ENCODE peak calls at places on chromosomes 5 and 9, in four cellular contexts. One of them, this sample, is unnamed.

GRCh38 chr5:141135030-141135717 is at the start of gene PCDHB5:
- DNase-seq in stomach: no peak
- DNase-seq in endodermal cell: peak; percentile 91
- DNase-seq in MM.1S: no peak
- DNase-seq in this sample: no peak

GRCh38 chr9:36470891-36471290 is 70.8 kb upstream of the RNF38 start:
- DNase-seq in stomach: peak; percentile 52
- DNase-seq in endodermal cell: no peak
- DNase-seq in MM.1S: peak; percentile 74
- DNase-seq in this sample: peak; percentile 76

GRCh38 chr5:127227881-127228280 is 62.7 kb upstream of the MEGF10 start:
- DNase-seq in stomach: no peak
- DNase-seq in endodermal cell: no peak
- DNase-seq in MM.1S: no peak
- DNase-seq in this sample: no peak

GRCh38 chr5:5341531-5342292 is 80.8 kb upstream of the ICE1 start:
- DNase-seq in stomach: no peak
- DNase-seq in endodermal cell: no peak
- DNase-seq in MM.1S: no peak
- DNase-seq in this sample: no peak

GRCh38 chr9:71249729-71250317 is 128.4 kb upstream of the TRPM3 start:
- DNase-seq in stomach: no peak
- DNase-seq in endodermal cell: peak; percentile 49
- DNase-seq in MM.1S: peak; percentile 63
- DNase-seq in this sample: peak; percentile 31

GRCh38 chr5:69189162-69190086 is at the start of gene CENPH:
- DNase-seq in stomach: peak; percentile 88
- DNase-seq in endodermal cell: peak; percentile 97
- DNase-seq in MM.1S: peak; percentile 93
- DNase-seq in this sample: peak; percentile 91

GRCh38 chr9:18126776-18127175 is 347.2 kb upstream of the ADAMTSL1 start:
- DNase-seq in stomach: no peak
- DNase-seq in endodermal cell: no peak
- DNase-seq in MM.1S: no peak
- DNase-seq in this sample: no peak

GRCh38 chr5:58447231-58447630 is 12.7 kb downstream of the PLK2 start:
- DNase-seq in stomach: no peak
- DNase-seq in endodermal cell: no peak
- DNase-seq in MM.1S: no peak
- DNase-seq in this sample: no peak

GRCh38 chr5:128216860-128217531 is 133.4 kb downstream of the SLC12A2 start:
- DNase-seq in stomach: no peak
- DNase-seq in endodermal cell: no peak
- DNase-seq in MM.1S: no peak
- DNase-seq in this sample: no peak

GRCh38 chr5:10760033-10760975 is 730 bp downstream of the DAP start:
- DNase-seq in stomach: peak; percentile 78
- DNase-seq in endodermal cell: peak; percentile 84
- DNase-seq in MM.1S: peak; percentile 61
- DNase-seq in this sample: no peak

GRCh38 chr5:123882946-123883345 is 371.0 kb downstream of the CSNK1G3 start:
- DNase-seq in stomach: no peak
- DNase-seq in endodermal cell: no peak
- DNase-seq in MM.1S: no peak
- DNase-seq in this sample: no peak

GRCh38 chr9:129481824-129482511 is 138.9 kb downstream of the C9orf50 start:
- DNase-seq in stomach: no peak
- DNase-seq in endodermal cell: peak; percentile 71
- DNase-seq in MM.1S: no peak
- DNase-seq in this sample: peak; percentile 44

GRCh38 chr9:129481424-129481823 is 139.5 kb downstream of the C9orf50 start:
- DNase-seq in stomach: no peak
- DNase-seq in endodermal cell: no peak
- DNase-seq in MM.1S: no peak
- DNase-seq in this sample: no peak

GRCh38 chr9:129480227-129480626 is 140.7 kb downstream of the C9orf50 start:
- DNase-seq in stomach: no peak
- DNase-seq in endodermal cell: no peak
- DNase-seq in MM.1S: no peak
- DNase-seq in this sample: no peak

GRCh38 chr9:129479217-129480011 is 141.5 kb downstream of the C9orf50 start:
- DNase-seq in stomach: peak; percentile 66
- DNase-seq in endodermal cell: peak; percentile 52
- DNase-seq in MM.1S: no peak
- DNase-seq in this sample: no peak

GRCh38 chr9:129480705-129481104 is 140.2 kb downstream of the C9orf50 start:
- DNase-seq in stomach: no peak
- DNase-seq in endodermal cell: no peak
- DNase-seq in MM.1S: no peak
- DNase-seq in this sample: no peak
- H3K4me1 ChIP-seq in stomach: peaks cover 73% of the 10 kb centered on the region
- H3K4me1 ChIP-seq in endodermal cell: peaks cover 8% of the 10 kb centered on the region
- H3K4me1 ChIP-seq in MM.1S: no peaks in the 10 kb centered on the region
- H3K4me1 ChIP-seq in this sample: peaks cover 17% of the 10 kb centered on the region

DNA sequence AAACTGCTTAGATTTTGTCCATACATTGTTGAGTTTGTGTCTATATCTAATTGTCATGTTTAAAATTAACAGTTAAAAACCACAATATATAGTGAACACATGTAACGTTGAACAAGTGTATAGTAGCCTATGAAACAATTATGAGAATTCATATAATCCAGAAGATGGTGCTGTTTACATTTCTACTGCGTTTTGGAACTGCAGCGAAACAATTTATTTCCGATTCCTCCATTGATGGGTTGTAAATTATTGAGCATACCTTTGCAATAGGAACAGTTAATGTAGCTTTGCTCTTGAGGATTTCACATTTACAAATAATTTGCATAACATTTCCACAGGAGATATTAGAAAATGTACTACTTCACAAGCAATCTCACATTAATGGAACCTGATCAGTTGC is 411.8 kb downstream of the CDH10 start:
- DNase-seq in stomach: no peak
- DNase-seq in endodermal cell: no peak
- DNase-seq in MM.1S: no peak
- DNase-seq in this sample: no peak
- TF ChIP-seq CTCF in stomach: no peak
- TF ChIP-seq CTCF in endodermal cell: no peak
- TF ChIP-seq CTCF in MM.1S: peak; percentile 46
- TF ChIP-seq CTCF in this sample: no peak

GRCh38 chr9:105259731-105260612 is 15.5 kb downstream of the SLC44A1 start:
- DNase-seq in stomach: no peak
- DNase-seq in endodermal cell: no peak
- DNase-seq in MM.1S: peak; percentile 74
- DNase-seq in this sample: no peak
- H3K4me3 ChIP-seq in stomach: no peak overlapping the region
- H3K4me3 ChIP-seq in endodermal cell: no peak overlapping the region
- H3K4me3 ChIP-seq in MM.1S: peak overlapping the region; percentile 34
- H3K4me3 ChIP-seq in this sample: no peak overlapping the region

DNA sequence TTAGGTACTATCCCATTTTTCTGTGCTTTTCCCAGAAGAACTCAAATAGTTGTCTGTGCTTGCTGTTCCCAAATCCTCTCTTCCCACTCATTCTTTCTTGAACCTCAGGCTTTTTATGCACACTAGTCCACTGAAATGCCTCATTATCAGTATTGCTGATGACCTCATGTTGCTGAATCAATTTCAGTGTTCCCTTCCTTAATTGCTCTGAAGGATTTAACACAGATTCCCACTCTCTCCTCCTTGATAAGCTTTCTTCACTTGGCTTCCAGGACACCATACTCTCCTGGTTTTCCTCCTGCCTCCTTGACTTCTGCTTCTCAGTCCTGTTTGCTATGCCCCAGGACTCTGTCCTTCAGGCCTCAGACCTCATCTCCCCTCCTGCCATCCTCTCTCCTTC is 298.5 kb downstream of the ARHGAP26 start:
- DNase-seq in stomach: no peak
- DNase-seq in endodermal cell: no peak
- DNase-seq in MM.1S: no peak
- DNase-seq in this sample: no peak
- H3K4me1 ChIP-seq in stomach: peaks cover 43% of the 10 kb centered on the region
- H3K4me1 ChIP-seq in endodermal cell: peaks cover 11% of the 10 kb centered on the region
- H3K4me1 ChIP-seq in MM.1S: peaks cover 11% of the 10 kb centered on the region
- H3K4me1 ChIP-seq in this sample: no peaks in the 10 kb centered on the region